ENCODE peak calls at places on chromosome 12, in ten cellular contexts. S is testis; Q is aorta; F is GM23248; Z is heart right ventricle; L is cardiac muscle cell; Y is pancreas; N is spleen; H is effector memory CD4-positive, alpha-beta T cell; C is left ventricle myocardium inferior. T is an unnamed sample.

GRCh38 chr12:93167841-93168492 is 209.8 kb upstream of the NUDT4 start:
- DNase-seq in Y (no peak), S (peak; percentile 23), L (peak; percentile 55), N (no peak), F (peak; percentile 38), H (no peak), Z (no peak), C (no peak), Q (no peak), T (peak; percentile 25)

GRCh38 chr12:106841471-106842302 is 67.2 kb downstream of the RIC8B start:
- DNase-seq in H (no peak), Z (peak; percentile 55), C (no peak), S (peak; percentile 70), Y (peak; percentile 21), F (peak; percentile 69), N (no peak), L (peak; percentile 72), Q (no peak), T (peak; percentile 45)

GRCh38 chr12:105031061-105031807 is 45.1 kb downstream of the NOPCHAP1 start:
- DNase-seq in Q (no peak), C (no peak), F (no peak), S (no peak), Z (no peak), L (no peak), N (no peak), H (no peak), Y (no peak), T (no peak)

GRCh38 chr12:28497889-28498411 is 307.7 kb downstream of the CCDC91 start:
- DNase-seq in F (peak; percentile 49), H (no peak), Z (no peak), Q (no peak), S (no peak), Y (no peak), N (no peak), C (no peak), L (no peak), T (no peak)

GRCh38 chr12:50102186-50102585 is 1.6 kb upstream of the GPD1 start:
- DNase-seq in F (no peak), N (no peak), S (no peak), L (no peak), Y (no peak), H (no peak), Z (no peak), C (no peak), Q (no peak), T (no peak)

GRCh38 chr12:48454675-48455074 is 17.7 kb upstream of the ANP32D start:
- DNase-seq in Q (no peak), Y (no peak), F (peak; percentile 49), C (no peak), H (no peak), N (no peak), L (no peak), S (no peak), Z (no peak), T (no peak)

GRCh38 chr12:108638141-108638823 is 4.6 kb upstream of the SELPLG start:
- DNase-seq in H (no peak), C (no peak), F (no peak), N (peak; percentile 82), L (no peak), Y (no peak), S (no peak), Q (peak; percentile 82), Z (peak; percentile 57), T (peak; percentile 88)

GRCh38 chr12:122458105-122459035 is 35.9 kb upstream of the CLIP1 start:
- DNase-seq in C (no peak), Q (no peak), S (no peak), H (no peak), N (no peak), Z (no peak), F (no peak), L (no peak), Y (no peak), T (no peak)

GRCh38 chr12:40015360-40015759 is 90.5 kb downstream of the SLC2A13 start:
- DNase-seq in S (no peak), N (no peak), F (peak; percentile 33), Z (no peak), Y (no peak), Q (no peak), L (no peak), C (no peak), H (no peak), T (no peak)

GRCh38 chr12:121579190-121579791 is 1.5 kb downstream of the KDM2B start:
- DNase-seq in N (peak; percentile 89), Q (peak; percentile 70), L (peak; percentile 55), Y (peak; percentile 58), C (peak; percentile 29), F (peak; percentile 64), Z (no peak), H (peak; percentile 15), S (peak; percentile 51), T (peak; percentile 76)

GRCh38 chr12:111238075-111238734 is 130.7 kb downstream of the PHETA1 start:
- DNase-seq in S (no peak), H (no peak), C (no peak), Z (no peak), N (no peak), F (no peak), Q (no peak), Y (no peak), L (no peak), T (no peak)

GRCh38 chr12:114186241-114187002 is 219.5 kb downstream of the TBX5 start:
- DNase-seq in S (no peak), Z (no peak), H (no peak), N (no peak), C (no peak), F (no peak), Q (no peak), Y (no peak), L (no peak), T (peak; percentile 67)

GRCh38 chr12:54680374-54680773 is 32.2 kb upstream of the DCD start:
- DNase-seq in Z (no peak), Y (no peak), S (no peak), H (no peak), C (no peak), Q (no peak), N (no peak), L (no peak), F (peak; percentile 17), T (peak; percentile 43)

GRCh38 chr12:107912421-107913004 is 138.0 kb downstream of the ASCL4 start:
- DNase-seq in H (peak; percentile 4), F (peak; percentile 39), Y (peak; percentile 28), N (peak; percentile 82), Z (no peak), C (peak; percentile 22), L (peak; percentile 60), Q (peak; percentile 66), S (peak; percentile 79), T (peak; percentile 90)

GRCh38 chr12:14836336-14837210 is 6.8 kb downstream of the ART4 start:
- DNase-seq in C (no peak), H (no peak), N (no peak), Y (no peak), S (no peak), Q (no peak), Z (no peak), L (no peak), F (peak; percentile 92), T (no peak)
- H3K4me3 ChIP-seq in C (no peak overlapping the region), H (no peak overlapping the region), N (no peak overlapping the region), Y (no peak overlapping the region), S (no peak overlapping the region), Q (no peak overlapping the region), Z (no peak overlapping the region), L (no peak overlapping the region), F (peak overlapping the region; percentile 53), T (no peak overlapping the region)

GRCh38 chr12:264269-264668 is 1.6 kb upstream of the SLC6A13 start:
- DNase-seq in L (no peak), H (no peak), Z (no peak), C (no peak), Q (no peak), S (no peak), Y (no peak), N (no peak), F (no peak), T (no peak)
- H3K36me3 ChIP-seq in L (no peaks in the 10 kb centered on the region), H (no peaks in the 10 kb centered on the region), Z (no peaks in the 10 kb centered on the region), C (no peaks in the 10 kb centered on the region), Q (no peaks in the 10 kb centered on the region), S (no peaks in the 10 kb centered on the region), Y (no peaks in the 10 kb centered on the region), N (no peaks in the 10 kb centered on the region), F (no peaks in the 10 kb centered on the region), T (no peaks in the 10 kb centered on the region)

GRCh38 chr12:96606134-96606533 is 116.8 kb downstream of the CFAP54 start:
- DNase-seq in L (no peak), Y (no peak), S (no peak), F (no peak), Z (no peak), N (no peak), Q (no peak), C (no peak), H (no peak), T (no peak)

DNA sequence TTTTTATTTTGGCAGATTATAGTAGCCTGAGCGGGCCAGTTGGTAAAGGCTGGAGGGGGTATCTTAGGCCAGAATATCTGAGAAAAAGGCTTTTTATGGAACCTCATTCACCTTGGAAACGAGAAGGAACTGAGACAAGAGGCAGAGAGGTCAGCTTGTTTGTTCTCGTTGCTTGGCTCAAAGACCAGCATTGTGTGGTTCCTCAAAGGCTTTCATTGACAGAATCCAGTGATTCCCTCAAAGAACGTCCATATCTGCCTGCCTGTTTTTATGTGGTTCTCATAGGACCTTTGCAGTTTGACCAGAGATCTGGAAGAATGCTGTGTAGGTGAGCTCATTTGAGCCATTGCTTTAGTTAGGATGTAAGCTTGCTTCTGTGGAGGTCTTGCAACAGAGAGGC is 117.3 kb downstream of the CFAP54 start:
- DNase-seq in F (no peak), Z (no peak), L (no peak), H (no peak), S (no peak), N (no peak), C (no peak), Y (no peak), Q (no peak), T (no peak)
- H3K27me3 ChIP-seq in F (no peaks in the 10 kb centered on the region), Z (peaks cover 5% of the 10 kb centered on the region), L (no peaks in the 10 kb centered on the region), H (no peaks in the 10 kb centered on the region), S (no peaks in the 10 kb centered on the region), N (no peaks in the 10 kb centered on the region), C (peaks cover 4% of the 10 kb centered on the region), Y (no peaks in the 10 kb centered on the region), Q (no peaks in the 10 kb centered on the region), T (no peaks in the 10 kb centered on the region)

GRCh38 chr12:1595026-1595561 is 713 bp upstream of the FBXL14 start:
- DNase-seq in Q (peak; percentile 61), H (no peak), Z (peak; percentile 37), C (no peak), Y (peak; percentile 28), F (peak; percentile 73), N (no peak), L (peak; percentile 32), S (peak; percentile 45), T (no peak)

GRCh38 chr12:1594045-1594294 is 411 bp downstream of the FBXL14 start:
- DNase-seq in H (no peak), F (peak; percentile 86), L (no peak), Y (peak; percentile 66), N (peak; percentile 96), Z (peak; percentile 71), S (peak; percentile 60), C (peak; percentile 76), Q (peak; percentile 85), T (peak; percentile 86)

GRCh38 chr12:1593232-1594044 is 943 bp downstream of the FBXL14 start:
- DNase-seq in H (peak; percentile 39), L (peak; percentile 65), C (peak; percentile 48), N (peak; percentile 94), Q (peak; percentile 65), Z (peak; percentile 23), F (peak; percentile 68), Y (peak; percentile 73), S (peak; percentile 59), T (peak; percentile 75)

GRCh38 chr12:1594295-1595025 is at the start of gene FBXL14:
- DNase-seq in C (peak; percentile 92), L (peak; percentile 95), Z (peak; percentile 94), F (peak; percentile 92), H (peak; percentile 82), Y (peak; percentile 91), S (peak; percentile 94), Q (peak; percentile 95), N (peak; percentile 97), T (peak; percentile 95)

GRCh38 chr12:1595690-1596347 is 1.4 kb upstream of the FBXL14 start:
- DNase-seq in Z (no peak), L (no peak), H (no peak), N (no peak), F (peak; percentile 80), Y (no peak), Q (no peak), S (no peak), C (no peak), T (no peak)
- H3K4me3 ChIP-seq in Z (peak overlapping the region; percentile 92), L (no peak overlapping the region), H (peak overlapping the region; percentile 53), N (no peak overlapping the region), F (peak overlapping the region; percentile 69), Y (no peak overlapping the region), Q (peak overlapping the region; percentile 73), S (no peak overlapping the region), C (peak overlapping the region; percentile 89), T (no peak overlapping the region)